ENCODE peak calls at places on chromosomes 11 and 22, in seven cellular contexts. Z is effector CD8-positive, alpha-beta T cell; W is left kidney; P is astrocyte of the spinal cord; B is head of caudate nucleus; J is right lobe of liver; G is naive thymus-derived CD8-positive, alpha-beta T cell. U is an unnamed sample.

GRCh38 chr11:95434489-95435057 is 203.6 kb upstream of the SESN3 start:
- DNase-seq in Z (no peak), W (no peak), P (no peak), B (no peak), J (no peak), G (no peak), U (no peak)

GRCh38 chr11:43925932-43926505 is 16.4 kb upstream of the C11orf96 start:
- DNase-seq in Z (no peak), W (peak; percentile 35), P (no peak), B (no peak), J (no peak), G (no peak), U (peak; percentile 77)

GRCh38 chr11:8717876-8718753 is 35.5 kb downstream of the RPL27A start:
- DNase-seq in Z (no peak), W (no peak), P (peak; percentile 89), B (no peak), J (peak; percentile 90), G (peak; percentile 10), U (peak; percentile 86)

GRCh38 chr22:47107431-47107830 is 345.0 kb downstream of the TBC1D22A start:
- DNase-seq in Z (no peak), W (no peak), P (peak; percentile 83), B (no peak), J (no peak), G (no peak), U (no peak)

GRCh38 chr11:46524201-46524600 is 69.6 kb downstream of the AMBRA1 start:
- DNase-seq in Z (no peak), W (no peak), P (no peak), B (no peak), J (no peak), G (no peak), U (no peak)

GRCh38 chr11:65132988-65133700 is 1.2 kb downstream of the SYVN1 start:
- DNase-seq in Z (peak; percentile 33), W (peak; percentile 70), P (no peak), B (no peak), J (peak; percentile 90), G (no peak), U (peak; percentile 64)

GRCh38 chr11:8765294-8765693 is 82.7 kb downstream of the RPL27A start:
- DNase-seq in Z (no peak), W (no peak), P (peak; percentile 77), B (no peak), J (no peak), G (no peak), U (no peak)

GRCh38 chr22:44753189-44754042 is 1.0 kb downstream of the ARHGAP8 start:
- DNase-seq in Z (no peak), W (peak; percentile 75), P (peak; percentile 49), B (no peak), J (no peak), G (no peak), U (no peak)

GRCh38 chr11:94325681-94326080 is 21.3 kb downstream of the IZUMO1R start:
- DNase-seq in Z (peak; percentile 2), W (peak; percentile 33), P (no peak), B (no peak), J (no peak), G (no peak), U (no peak)

GRCh38 chr22:36687516-36687915 is 16.0 kb downstream of the CACNG2 start:
- DNase-seq in Z (no peak), W (no peak), P (no peak), B (no peak), J (no peak), G (no peak), U (no peak)

GRCh38 chr11:8814923-8815240 is 96.1 kb upstream of the AKIP1 start:
- DNase-seq in Z (no peak), W (no peak), P (peak; percentile 24), B (no peak), J (no peak), G (no peak), U (no peak)

GRCh38 chr11:69364901-69365300 is 70.9 kb downstream of the MYEOV start:
- DNase-seq in Z (no peak), W (no peak), P (peak; percentile 35), B (no peak), J (no peak), G (no peak), U (no peak)

GRCh38 chr11:76794371-76795284 is 11.5 kb downstream of the TSKU start:
- DNase-seq in Z (no peak), W (no peak), P (no peak), B (no peak), J (peak; percentile 51), G (no peak), U (no peak)

GRCh38 chr11:46898396-46899095 is 19.8 kb downstream of the LRP4 start:
- DNase-seq in Z (no peak), W (peak; percentile 18), P (no peak), B (no peak), J (no peak), G (no peak), U (no peak)

GRCh38 chr11:109062445-109062844 is 359.5 kb upstream of the C11orf87 start:
- DNase-seq in Z (no peak), W (peak; percentile 4), P (peak; percentile 61), B (no peak), J (no peak), G (no peak), U (no peak)

GRCh38 chr11:44731685-44732411 is 5.1 kb downstream of the TSPAN18 start:
- DNase-seq in Z (no peak), W (peak; percentile 39), P (no peak), B (no peak), J (no peak), G (no peak), U (no peak)

GRCh38 chr22:41596776-41597634 is 7.4 kb upstream of the PMM1 start:
- DNase-seq in Z (no peak), W (peak; percentile 74), P (peak; percentile 41), B (peak; percentile 47), J (peak; percentile 65), G (no peak), U (peak; percentile 41)

GRCh38 chr11:71334191-71334590 is 81.8 kb upstream of the SHANK2 start:
- DNase-seq in Z (no peak), W (no peak), P (no peak), B (no peak), J (peak; percentile 19), G (no peak), U (no peak)

GRCh38 chr22:49426098-49426497 is 401.6 kb downstream of the BRD1 start:
- DNase-seq in Z (no peak), W (peak; percentile 55), P (no peak), B (no peak), J (peak; percentile 22), G (no peak), U (no peak)

GRCh38 chr11:115151010-115151409 is 353.2 kb downstream of the CADM1 start:
- DNase-seq in Z (no peak), W (no peak), P (no peak), B (no peak), J (no peak), G (no peak), U (no peak)

GRCh38 chr11:77569046-77569445 is 20.7 kb upstream of the AQP11 start:
- DNase-seq in Z (no peak), W (no peak), P (no peak), B (no peak), J (no peak), G (no peak), U (no peak)

GRCh38 chr11:72333657-72334056 is 89.7 kb upstream of the PHOX2A start:
- DNase-seq in Z (no peak), W (peak; percentile 69), P (peak; percentile 32), B (no peak), J (no peak), G (peak; percentile 13), U (no peak)

GRCh38 chr11:101321222-101321621 is 191.6 kb upstream of the PGR start:
- DNase-seq in Z (no peak), W (no peak), P (no peak), B (no peak), J (no peak), G (no peak), U (no peak)

GRCh38 chr11:59866397-59866796 is at the start of gene TCN1:
- DNase-seq in Z (no peak), W (no peak), P (no peak), B (no peak), J (no peak), G (no peak), U (no peak)

GRCh38 chr11:47917643-47918369 is 62.6 kb upstream of the PTPRJ start:
- DNase-seq in Z (no peak), W (peak; percentile 81), P (peak; percentile 49), B (peak; percentile 8), J (peak; percentile 54), G (peak; percentile 28), U (peak; percentile 95)